ENCODE peak calls at places on chromosomes 12 and 14, in eight cellular contexts. M is adipocyte, S is body of pancreas, F is Caco-2, G is tibial artery, D is SJSA1, V is Peyer's patch, J is thoracic aorta. W is an unnamed sample. For H3K36me3 and H3K9me3, the result is how much of the 10 kb centered on the place peaks cover.

GRCh38 chr14:31125231-31125630 is 82.4 kb downstream of the HECTD1 start:
- DNase-seq in M (no peak), S (no peak), F (no peak), G (no peak), D (no peak), V (no peak), J (no peak), W (no peak)

GRCh38 chr12:46770501-46771183 is 55.2 kb downstream of the SLC38A4 start:
- DNase-seq in M (peak), S (peak), F (peak), G (no peak), D (peak), V (no peak), J (no peak), W (no peak)

GRCh38 chr12:29317556-29318363 is 63.2 kb downstream of the ERGIC2 start:
- DNase-seq in M (peak), S (no peak), F (peak), G (no peak), D (no peak), V (no peak), J (no peak), W (no peak)

GRCh38 chr12:129696952-129697351 is 206.9 kb downstream of the TMEM132D start:
- DNase-seq in M (peak), S (no peak), F (no peak), G (no peak), D (no peak), V (no peak), J (no peak), W (no peak)

GRCh38 chr12:68158427-68158826 is 1.1 kb downstream of the IFNG start:
- DNase-seq in M (peak), S (no peak), F (no peak), G (no peak), D (no peak), V (no peak), J (no peak), W (no peak)

GRCh38 chr12:100566887-100567637 is 6.4 kb upstream of the GAS2L3 start:
- DNase-seq in M (no peak), S (no peak), F (no peak), G (no peak), D (no peak), V (no peak), J (no peak), W (no peak)

GRCh38 chr12:123398177-123398916 is 14.4 kb downstream of the KMT5A start:
- DNase-seq in M (no peak), S (peak), F (no peak), G (peak), D (no peak), V (peak), J (peak), W (no peak)

GRCh38 chr12:42798811-42799438 is 209.4 kb upstream of the PRICKLE1 start:
- DNase-seq in M (peak), S (no peak), F (no peak), G (no peak), D (no peak), V (no peak), J (no peak), W (no peak)

GRCh38 chr14:74961238-74961911 is 6.0 kb upstream of the PGF start:
- DNase-seq in M (no peak), S (no peak), F (no peak), G (no peak), D (no peak), V (no peak), J (no peak), W (no peak)

GRCh38 chr12:124699878-124700277 is 132.5 kb upstream of the NCOR2 start:
- DNase-seq in M (no peak), S (no peak), F (no peak), G (no peak), D (no peak), V (no peak), J (no peak), W (peak)

GRCh38 chr12:94071258-94071657 is 77.1 kb upstream of the PLXNC1 start:
- DNase-seq in M (no peak), S (no peak), F (no peak), G (no peak), D (no peak), V (no peak), J (no peak), W (no peak)

GRCh38 chr12:57693659-57694458 is at the start of gene OS9:
- DNase-seq in M (peak), S (peak), F (peak), G (peak), D (no peak), V (peak), J (peak), W (peak)

GRCh38 chr14:55698051-55698450 is 118.0 kb downstream of the KTN1 start:
- DNase-seq in M (no peak), S (no peak), F (no peak), G (no peak), D (no peak), V (peak), J (no peak), W (no peak)

GRCh38 chr14:58738189-58738836 is 100.6 kb downstream of the DACT1 start:
- DNase-seq in M (peak), S (no peak), F (no peak), G (no peak), D (peak), V (no peak), J (no peak), W (no peak)

GRCh38 chr12:69595689-69596088 is 10.4 kb downstream of the CCT2 start:
- DNase-seq in M (no peak), S (no peak), F (no peak), G (no peak), D (no peak), V (no peak), J (no peak), W (no peak)

GRCh38 chr12:119725523-119725922 is 57.6 kb downstream of the PRKAB1 start:
- DNase-seq in M (no peak), S (no peak), F (no peak), G (no peak), D (no peak), V (no peak), J (no peak), W (no peak)

GRCh38 chr14:97177016-97177415 is 379.8 kb downstream of the VRK1 start:
- DNase-seq in M (no peak), S (no peak), F (peak), G (no peak), D (no peak), V (no peak), J (no peak), W (no peak)

GRCh38 chr12:102054345-102054744 is 7.4 kb downstream of the WASHC3 start:
- DNase-seq in M (no peak), S (no peak), F (no peak), G (no peak), D (no peak), V (no peak), J (no peak), W (no peak)

GRCh38 chr12:2168808-2169207 is 116.0 kb downstream of the CACNA1C start:
- DNase-seq in M (no peak), S (no peak), F (peak), G (no peak), D (no peak), V (peak), J (no peak), W (no peak)

GRCh38 chr12:64688715-64689114 is 70.5 kb downstream of the GNS start:
- DNase-seq in M (no peak), S (no peak), F (no peak), G (peak), D (no peak), V (no peak), J (no peak), W (no peak)
- H3K36me3 ChIP-seq in M (under half), S (under half), F (under half), G (under half), D (under half), V (under half), J (under half), W (under half)

DNA sequence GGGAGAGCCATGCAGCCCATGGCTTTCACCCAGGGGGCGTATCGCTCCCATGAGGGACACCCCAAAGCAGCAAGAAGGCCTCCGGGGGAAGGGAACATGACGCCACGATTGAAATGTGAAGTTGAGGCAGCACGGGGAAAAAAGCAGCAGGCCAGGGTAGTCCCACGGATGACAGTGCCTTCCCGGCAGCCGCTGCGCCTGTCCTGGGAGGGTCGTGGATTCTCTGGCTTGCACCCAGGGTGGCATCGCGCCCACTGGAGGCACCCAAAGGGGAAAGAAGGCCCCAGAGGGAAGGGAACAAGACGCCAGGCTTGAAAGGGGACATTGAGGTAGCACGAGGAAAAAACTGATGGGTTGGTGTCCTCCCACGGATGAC is 161.6 kb upstream of the ALG10B start:
- DNase-seq in M (no peak), S (no peak), F (no peak), G (peak), D (no peak), V (no peak), J (no peak), W (no peak)
- H3K9me3 ChIP-seq in M (under half), S (under half), F (under half), G (under half), D (under half), V (under half), J (under half), W (under half)

GRCh38 chr14:101915871-101916815 is 48.2 kb upstream of the DYNC1H1 start:
- DNase-seq in M (no peak), S (no peak), F (no peak), G (no peak), D (no peak), V (peak), J (no peak), W (no peak)
- H3K36me3 ChIP-seq in M (under half), S (under half), F (under half), G (under half), D (under half), V (under half), J (under half), W (half or more)

GRCh38 chr14:98198385-98198784 is 1073.6 kb downstream of the BCL11B start:
- DNase-seq in M (no peak), S (no peak), F (no peak), G (no peak), D (no peak), V (no peak), J (no peak), W (no peak)
- H3K9me3 ChIP-seq in M (under half), S (under half), F (under half), G (under half), D (under half), V (under half), J (under half), W (under half)

GRCh38 chr12:64419696-64420095 is 15.5 kb downstream of the XPOT start:
- DNase-seq in M (no peak), S (no peak), F (no peak), G (no peak), D (no peak), V (no peak), J (no peak), W (no peak)
- H3K36me3 ChIP-seq in M (half or more), S (under half), F (under half), G (half or more), D (half or more), V (under half), J (half or more), W (half or more)

GRCh38 chr12:14601692-14602091 is 34.0 kb upstream of the PLBD1 start:
- DNase-seq in M (no peak), S (no peak), F (no peak), G (no peak), D (no peak), V (no peak), J (no peak), W (no peak)
- H3K9me3 ChIP-seq in M (half or more), S (under half), F (under half), G (under half), D (under half), V (under half), J (under half), W (under half)

DNA sequence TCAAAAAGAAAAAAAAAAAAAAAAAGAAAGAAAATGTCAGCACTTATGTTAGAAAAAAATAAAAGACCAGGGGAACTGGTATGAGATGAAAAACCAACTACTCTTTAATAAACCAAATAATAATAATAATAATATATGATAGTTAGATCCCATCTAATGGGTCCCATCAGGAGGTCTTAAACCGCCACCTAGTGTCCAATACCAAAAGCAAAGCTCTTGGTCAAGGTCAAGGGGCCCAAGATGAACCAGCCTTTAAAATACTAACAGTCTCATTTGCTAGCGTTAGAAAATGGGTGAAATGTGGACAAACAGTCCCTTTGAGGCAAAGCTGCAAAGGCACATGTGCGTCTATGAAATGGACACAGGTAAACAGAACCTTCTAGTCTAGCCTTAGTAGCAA is 12.3 kb downstream of the BRAP start:
- DNase-seq in M (peak), S (no peak), F (no peak), G (no peak), D (no peak), V (no peak), J (no peak), W (no peak)
- H3K36me3 ChIP-seq in M (half or more), S (under half), F (under half), G (half or more), D (half or more), V (under half), J (half or more), W (half or more)

GRCh38 chr12:133106253-133106652 is 23.8 kb downstream of the ZNF891 start:
- DNase-seq in M (peak), S (no peak), F (no peak), G (no peak), D (no peak), V (no peak), J (no peak), W (no peak)
- H3K9me3 ChIP-seq in M (half or more), S (half or more), F (half or more), G (under half), D (under half), V (half or more), J (half or more), W (half or more)

W was measured in upper lobe of right lung.